ENCODE peak calls at places on chromosomes 13 and 19, in six cellular contexts. E, C, B, R, S and L are unnamed samples.

GRCh38 chr13:49113526-49114286 is 106.4 kb upstream of the MLNR start:
- DNase-seq in E (no peak), C (no peak), B (no peak), R (no peak), S (no peak), L (no peak)

GRCh38 chr13:51050021-51050886 is 60.8 kb downstream of the C13orf42 start:
- DNase-seq in E (no peak), C (no peak), B (no peak), R (no peak), S (no peak), L (no peak)

GRCh38 chr13:85377783-85378182 is 421.4 kb downstream of the SLITRK6 start:
- DNase-seq in E (no peak), C (no peak), B (no peak), R (no peak), S (no peak), L (no peak)

GRCh38 chr19:8528500-8528899 is 14.5 kb upstream of the ZNF414 start:
- DNase-seq in E (no peak), C (no peak), B (no peak), R (no peak), S (no peak), L (no peak)

GRCh38 chr19:5567360-5567970 is at the start of gene TINCR:
- DNase-seq in E (no peak), C (no peak), B (no peak), R (no peak), S (no peak), L (no peak)

GRCh38 chr13:101423872-101424271 is 7.6 kb upstream of the NALCN start:
- DNase-seq in E (no peak), C (no peak), B (no peak), R (no peak), S (no peak), L (no peak)

GRCh38 chr13:40585911-40586471 is 80.5 kb downstream of the FOXO1 start:
- DNase-seq in E (no peak), C (no peak), B (no peak), R (no peak), S (no peak), L (no peak)

GRCh38 chr19:50555447-50556235 is 12.6 kb downstream of the LRRC4B start:
- DNase-seq in E (no peak), C (no peak), B (no peak), R (no peak), S (no peak), L (no peak)

GRCh38 chr19:273393-273792 is 17.8 kb downstream of the PLPP2 start:
- DNase-seq in E (no peak), C (no peak), B (no peak), R (no peak), S (no peak), L (no peak)

GRCh38 chr19:35395762-35396199 is 24.9 kb downstream of the GPR42 start:
- DNase-seq in E (no peak), C (no peak), B (no peak), R (no peak), S (peak), L (peak)

GRCh38 chr19:44750713-44751112 is 2.2 kb downstream of the BCL3 start:
- DNase-seq in E (no peak), C (no peak), B (no peak), R (no peak), S (no peak), L (no peak)

GRCh38 chr13:31890946-31891345 is 140.6 kb upstream of the FRY start:
- DNase-seq in E (no peak), C (no peak), B (no peak), R (no peak), S (no peak), L (no peak)

DNA sequence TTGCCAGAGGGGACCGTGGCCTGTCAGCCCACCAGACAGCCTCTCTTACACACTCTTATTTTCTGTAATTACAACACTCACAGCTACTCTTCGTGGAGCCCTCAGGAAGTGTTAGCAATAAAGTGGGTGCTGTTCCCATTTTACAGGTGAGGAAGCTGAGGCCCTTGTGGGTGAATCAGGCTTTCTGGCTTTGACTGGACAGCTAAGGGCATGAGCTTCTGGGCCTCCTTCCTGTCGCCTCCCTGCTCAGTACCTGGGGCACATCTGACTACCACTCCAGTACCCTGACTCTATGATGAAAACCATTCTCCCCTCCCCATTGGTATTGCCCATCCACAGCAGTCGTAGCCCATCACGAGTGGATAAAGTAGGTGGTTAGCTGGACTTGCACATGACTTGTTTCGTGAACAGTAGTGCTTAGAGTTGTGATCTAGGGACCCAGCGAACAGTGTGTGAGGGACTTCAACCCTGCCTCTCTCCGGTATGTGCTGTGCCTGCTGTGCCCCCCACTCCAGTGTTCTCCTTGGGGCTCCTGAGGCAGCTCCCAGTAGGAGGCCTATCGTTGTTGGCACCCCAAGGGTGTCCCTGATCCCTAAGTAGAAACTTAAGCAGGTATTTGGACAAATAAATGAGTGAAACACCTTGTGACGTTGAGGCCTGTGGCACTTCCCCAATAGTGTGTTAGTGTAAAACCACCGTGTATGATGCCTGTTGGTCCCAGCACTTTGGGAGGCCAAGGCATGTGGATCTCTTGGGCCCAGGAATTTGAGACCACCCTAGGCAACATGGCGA is 38.6 kb downstream of the GATAD2A start:
- DNase-seq in E (no peak), C (no peak), B (no peak), R (no peak), S (no peak), L (no peak)
- TF ChIP-seq POLR2A in E (no peak), C (no peak), B (no peak), R (no peak), S (no peak), L (no peak)

DNA sequence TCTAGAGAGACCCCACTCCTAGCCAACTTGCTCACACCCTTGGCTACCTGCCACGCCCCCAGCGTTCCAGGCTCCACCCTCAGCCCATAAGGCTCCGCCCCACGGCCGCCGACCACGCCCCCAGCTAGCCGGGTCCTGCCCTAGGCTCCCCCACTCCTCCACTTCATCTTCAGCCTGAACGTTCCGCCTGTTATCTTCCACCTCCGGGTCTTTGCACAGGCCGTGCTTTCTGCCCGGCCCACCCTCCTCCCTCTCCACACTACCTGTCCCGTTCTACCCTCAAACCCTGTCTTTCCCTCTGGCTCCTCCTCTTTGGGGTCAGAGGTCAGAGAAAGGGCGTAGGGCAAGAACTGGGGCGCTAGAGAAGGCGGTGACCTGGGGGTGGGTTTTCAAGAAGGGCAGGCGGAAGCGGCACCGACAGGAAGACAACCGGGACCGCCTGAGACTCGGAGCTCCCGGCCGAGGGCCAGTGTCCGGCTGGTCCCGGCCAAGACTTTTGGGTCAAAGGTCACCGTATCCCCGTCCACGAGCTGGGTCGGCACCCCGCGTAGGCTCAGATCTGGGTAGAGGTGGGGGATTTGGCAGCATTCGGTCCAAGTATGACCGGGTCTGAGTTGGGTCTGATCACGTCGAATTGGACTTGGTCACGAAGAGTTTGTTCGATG is 2.2 kb downstream of the PDE4C start:
- DNase-seq in E (peak), C (peak), B (no peak), R (no peak), S (no peak), L (peak)
- TF ChIP-seq POLR2A in E (peak), C (no peak), B (no peak), R (no peak), S (no peak), L (no peak)

DNA sequence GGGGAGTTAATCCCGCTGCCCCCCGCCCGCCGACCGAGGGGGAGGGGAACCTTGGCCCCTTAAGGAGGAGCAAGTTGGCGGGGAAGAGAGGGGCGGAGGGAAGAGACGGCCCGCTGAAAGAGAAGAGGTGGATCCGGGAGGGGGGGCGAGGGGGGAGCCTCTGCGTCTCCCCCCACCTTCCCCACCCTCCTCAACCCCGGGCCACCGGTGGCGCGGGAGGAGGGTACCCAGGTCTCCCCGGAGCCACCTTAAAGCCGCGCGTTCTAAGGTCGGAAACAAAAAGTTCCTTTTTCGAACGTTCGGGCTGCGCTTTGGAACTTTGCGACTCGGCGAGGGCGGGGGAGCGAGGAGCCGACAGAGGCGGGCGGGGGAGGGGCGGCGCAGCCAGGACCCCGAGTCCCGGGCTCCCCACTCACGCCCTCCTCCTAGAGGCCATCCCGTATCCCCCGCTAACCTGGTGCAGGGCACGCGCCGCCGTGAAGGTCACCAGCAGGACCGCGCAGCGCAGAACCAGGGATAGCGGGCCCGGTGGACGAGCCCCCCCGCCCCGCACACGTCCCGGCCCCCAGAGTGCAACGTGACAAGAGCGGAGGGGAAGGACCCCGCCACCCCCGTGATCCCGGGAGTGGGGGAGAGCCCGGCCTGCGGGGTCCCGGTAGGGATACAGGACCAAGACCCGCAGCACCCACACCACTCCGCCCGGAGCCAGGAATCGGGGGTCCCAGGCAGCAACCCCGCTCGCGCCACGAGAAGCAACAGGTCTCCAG is 662 bp downstream of the ERF start:
- DNase-seq in E (no peak), C (no peak), B (peak), R (peak), S (peak), L (peak)
- TF ChIP-seq POLR2A in E (no peak), C (no peak), B (peak), R (no peak), S (no peak), L (no peak)

GRCh38 chr13:112871742-112872141 is 97.3 kb upstream of the MCF2L start:
- DNase-seq in E (no peak), C (no peak), B (no peak), R (no peak), S (no peak), L (no peak)

GRCh38 chr13:112875627-112876026 is 93.4 kb upstream of the MCF2L start:
- DNase-seq in E (no peak), C (no peak), B (no peak), R (no peak), S (no peak), L (no peak)

GRCh38 chr13:112876305-112877000 is 92.6 kb upstream of the MCF2L start:
- DNase-seq in E (no peak), C (no peak), B (no peak), R (no peak), S (no peak), L (no peak)

GRCh38 chr13:112874751-112875300 is 94.2 kb upstream of the MCF2L start:
- DNase-seq in E (no peak), C (no peak), B (no peak), R (no peak), S (no peak), L (no peak)

GRCh38 chr13:112873851-112874750 is 94.9 kb upstream of the MCF2L start:
- DNase-seq in E (peak), C (peak), B (peak), R (peak), S (peak), L (peak)
- TF ChIP-seq POLR2A in E (no peak), C (no peak), B (no peak), R (no peak), S (no peak), L (no peak)